ENCODE peak calls at places on chromosome 16, in five cellular contexts. T is CD8-positive, alpha-beta memory T cell; E is GM23248; L is HCT116; J is Jurkat, Clone E6-1. U is an unnamed sample.
A peak's percentile ranks its signal among the peaks of the same experiment; 100 is the strongest.

GRCh38 chr16:27441276-27441675 is 39.3 kb downstream of the IL21R start:
- DNase-seq in T (peak; percentile 1), E (no peak), L (no peak), J (no peak), U (no peak)

GRCh38 chr16:26019406-26019805 is 327.6 kb downstream of the HS3ST4 start:
- DNase-seq in T (no peak), E (no peak), L (no peak), J (no peak), U (no peak)

GRCh38 chr16:66895697-66895995 is 15.3 kb downstream of the PDP2 start:
- DNase-seq in T (peak; percentile 17), E (no peak), L (no peak), J (no peak), U (no peak)

GRCh38 chr16:49952386-49952785 is 72.6 kb upstream of the CNEP1R1 start:
- DNase-seq in T (no peak), E (no peak), L (peak; percentile 4), J (no peak), U (no peak)

GRCh38 chr16:23679986-23680336 is 1.3 kb downstream of the PLK1 start:
- DNase-seq in T (no peak), E (no peak), L (no peak), J (no peak), U (no peak)

GRCh38 chr16:80620656-80621605 is 80.1 kb downstream of the DYNLRB2 start:
- DNase-seq in T (no peak), E (no peak), L (no peak), J (no peak), U (no peak)

GRCh38 chr16:57914244-57915173 is 56.4 kb downstream of the CNGB1 start:
- DNase-seq in T (peak; percentile 26), E (no peak), L (no peak), J (no peak), U (no peak)

GRCh38 chr16:51556694-51557327 is 405.7 kb upstream of the SALL1 start:
- DNase-seq in T (no peak), E (peak; percentile 94), L (no peak), J (no peak), U (no peak)

GRCh38 chr16:66486773-66487579 is 59.9 kb downstream of the BEAN1 start:
- DNase-seq in T (no peak), E (peak; percentile 88), L (no peak), J (no peak), U (no peak)

GRCh38 chr16:52837251-52837650 is 215.4 kb downstream of the CHD9NB start:
- DNase-seq in T (no peak), E (no peak), L (no peak), J (no peak), U (no peak)

GRCh38 chr16:85138825-85139627 is 26.8 kb upstream of the CIBAR2 start:
- DNase-seq in T (no peak), E (no peak), L (no peak), J (no peak), U (no peak)

GRCh38 chr16:48125888-48126287 is 29.9 kb downstream of the ABCC12 start:
- DNase-seq in T (no peak), E (no peak), L (no peak), J (no peak), U (no peak)

GRCh38 chr16:66911112-66911511 is 7.6 kb downstream of the CDH16 start:
- DNase-seq in T (no peak), E (peak; percentile 43), L (no peak), J (no peak), U (no peak)

GRCh38 chr16:72425571-72426341 is 253.8 kb upstream of the PMFBP1 start:
- DNase-seq in T (no peak), E (no peak), L (no peak), J (no peak), U (no peak)

GRCh38 chr16:65769055-65769465 is 597.4 kb upstream of the CDH5 start:
- DNase-seq in T (no peak), E (no peak), L (no peak), J (peak; percentile 50), U (no peak)

GRCh38 chr16:5016967-5017677 is 16.6 kb downstream of the NAGPA start:
- DNase-seq in T (no peak), E (no peak), L (no peak), J (no peak), U (no peak)

GRCh38 chr16:11354733-11355574 is 9.7 kb downstream of the RMI2 start:
- DNase-seq in T (peak; percentile 84), E (no peak), L (no peak), J (peak; percentile 93), U (no peak)
- H3K4me3 ChIP-seq in T (peak overlapping the region; percentile 48), E (no peak overlapping the region), L (no peak overlapping the region), J (peak overlapping the region; percentile 25), U (peak overlapping the region; percentile 65)

GRCh38 chr16:30524575-30525571 is 1.5 kb downstream of the ZNF768 start:
- DNase-seq in T (no peak), E (no peak), L (no peak), J (no peak), U (no peak)
- H3K4me3 ChIP-seq in T (no peak overlapping the region), E (no peak overlapping the region), L (no peak overlapping the region), J (no peak overlapping the region), U (no peak overlapping the region)

GRCh38 chr16:14186954-14187306 is 115.8 kb downstream of the MRTFB start:
- DNase-seq in T (no peak), E (peak; percentile 20), L (no peak), J (no peak), U (no peak)
- H3K4me3 ChIP-seq in T (no peak overlapping the region), E (peak overlapping the region; percentile 65), L (no peak overlapping the region), J (no peak overlapping the region), U (no peak overlapping the region)

GRCh38 chr16:21162661-21163151 is 4.2 kb downstream of the LDAF1 start:
- DNase-seq in T (no peak), E (peak; percentile 25), L (no peak), J (no peak), U (no peak)

GRCh38 chr16:21163576-21163975 is 5.1 kb downstream of the LDAF1 start:
- DNase-seq in T (no peak), E (peak; percentile 35), L (no peak), J (no peak), U (no peak)

GRCh38 chr16:21159281-21159951 is 942 bp downstream of the LDAF1 start:
- DNase-seq in T (peak; percentile 48), E (peak; percentile 55), L (no peak), J (no peak), U (peak; percentile 19)

GRCh38 chr16:21160276-21160675 is 1.8 kb downstream of the LDAF1 start:
- DNase-seq in T (no peak), E (no peak), L (no peak), J (no peak), U (no peak)

GRCh38 chr16:21161211-21161610 is 2.7 kb downstream of the LDAF1 start:
- DNase-seq in T (no peak), E (peak; percentile 12), L (no peak), J (no peak), U (no peak)
- H3K4me3 ChIP-seq in T (no peak overlapping the region), E (no peak overlapping the region), L (no peak overlapping the region), J (no peak overlapping the region), U (no peak overlapping the region)

GRCh38 chr16:20833081-20833480 is 26.8 kb downstream of the REXO5 start:
- DNase-seq in T (no peak), E (no peak), L (no peak), J (no peak), U (no peak)
- H3K4me3 ChIP-seq in T (no peak overlapping the region), E (no peak overlapping the region), L (no peak overlapping the region), J (no peak overlapping the region), U (no peak overlapping the region)

DNA sequence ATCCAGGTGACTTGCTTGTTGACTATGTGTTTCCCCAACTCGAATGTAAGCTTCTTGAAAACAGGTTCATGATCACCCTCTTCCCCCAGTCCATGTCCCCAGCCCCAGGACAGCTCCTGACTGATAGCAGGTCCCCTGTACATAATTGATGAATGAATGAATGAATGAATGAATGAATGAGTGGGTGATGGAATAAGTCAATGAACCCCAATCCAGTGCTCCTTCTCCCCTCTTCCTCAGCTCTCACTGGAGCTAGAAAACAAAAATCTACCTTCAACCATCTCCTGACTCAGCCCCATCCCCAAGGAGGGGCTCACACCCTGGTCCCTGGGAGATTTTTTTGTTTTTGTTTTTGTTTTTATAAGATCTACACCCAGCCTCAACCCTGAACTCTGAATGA is 16.2 kb upstream of the TVP23A start:
- DNase-seq in T (no peak), E (no peak), L (no peak), J (no peak), U (no peak)
- H3K4me3 ChIP-seq in T (no peak overlapping the region), E (no peak overlapping the region), L (no peak overlapping the region), J (no peak overlapping the region), U (no peak overlapping the region)

GRCh38 chr16:79602615-79603014 is 2.1 kb upstream of the MAF start:
- DNase-seq in T (no peak), E (no peak), L (no peak), J (no peak), U (no peak)

GRCh38 chr16:79608976-79609375 is 8.4 kb upstream of the MAF start:
- DNase-seq in T (no peak), E (no peak), L (no peak), J (no peak), U (no peak)

GRCh38 chr16:79609861-79610260 is 9.3 kb upstream of the MAF start:
- DNase-seq in T (no peak), E (no peak), L (no peak), J (no peak), U (no peak)

GRCh38 chr16:79607587-79607986 is 7.0 kb upstream of the MAF start:
- DNase-seq in T (no peak), E (peak; percentile 71), L (no peak), J (no peak), U (no peak)

DNA sequence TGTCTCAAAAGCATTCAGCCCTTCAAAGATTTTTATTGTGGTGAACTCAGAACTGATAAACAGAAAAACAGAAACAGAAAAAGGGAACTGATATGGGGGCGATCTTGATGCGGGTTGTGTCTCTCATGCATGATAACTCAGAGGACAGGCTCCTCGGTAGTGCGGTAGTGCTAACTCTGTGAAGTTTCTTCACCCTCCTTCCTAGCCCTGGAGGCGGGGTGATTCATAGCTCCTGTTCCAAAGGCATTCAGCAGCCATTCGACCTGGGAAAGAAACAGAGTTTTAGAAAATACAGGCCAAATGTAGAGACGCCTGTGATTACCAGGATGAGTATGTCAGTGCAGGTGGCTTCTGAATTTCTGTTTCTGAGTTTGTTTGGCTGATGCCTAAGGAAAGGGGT is 5.5 kb upstream of the MAF start:
- DNase-seq in T (no peak), E (peak; percentile 56), L (no peak), J (no peak), U (no peak)
- H3K4me3 ChIP-seq in T (no peak overlapping the region), E (no peak overlapping the region), L (no peak overlapping the region), J (no peak overlapping the region), U (no peak overlapping the region)

GRCh38 chr16:74026373-74027281 is 270.0 kb upstream of the PSMD7 start:
- DNase-seq in T (no peak), E (no peak), L (no peak), J (no peak), U (no peak)
- H3K4me3 ChIP-seq in T (no peak overlapping the region), E (no peak overlapping the region), L (no peak overlapping the region), J (no peak overlapping the region), U (no peak overlapping the region)